ENCODE peak calls at places on chromosomes 1 and 21, in nine cellular contexts. One of them, this sample, is unnamed.

GRCh38 chr1:55443175-55443933 is 228.2 kb upstream of the USP24 start:
- DNase-seq in GM23338: no peak
- DNase-seq in HCT116: peak; percentile 60
- DNase-seq in neural progenitor cell: no peak
- DNase-seq in MM.1S: no peak
- DNase-seq in PC-3: peak; percentile 91
- DNase-seq in GM23248: peak; percentile 99
- DNase-seq in endothelial cell of umbilical vein: peak; percentile 37
- DNase-seq in hepatocyte: peak; percentile 74
- DNase-seq in this sample: peak; percentile 100

GRCh38 chr1:183043872-183044859 is 20.9 kb downstream of the LAMC1 start:
- DNase-seq in neural progenitor cell: no peak
- DNase-seq in HCT116: no peak
- DNase-seq in hepatocyte: no peak
- DNase-seq in GM23338: no peak
- DNase-seq in PC-3: peak; percentile 33
- DNase-seq in GM23248: peak; percentile 97
- DNase-seq in endothelial cell of umbilical vein: no peak
- DNase-seq in MM.1S: no peak
- DNase-seq in this sample: peak; percentile 93

GRCh38 chr1:99820546-99820945 is 29.6 kb upstream of the AGL start:
- DNase-seq in MM.1S: no peak
- DNase-seq in neural progenitor cell: no peak
- DNase-seq in GM23338: no peak
- DNase-seq in GM23248: no peak
- DNase-seq in PC-3: no peak
- DNase-seq in endothelial cell of umbilical vein: no peak
- DNase-seq in hepatocyte: no peak
- DNase-seq in HCT116: no peak
- DNase-seq in this sample: no peak

GRCh38 chr1:100287162-100287561 is 21.1 kb downstream of the RTCA start:
- DNase-seq in MM.1S: no peak
- DNase-seq in GM23248: no peak
- DNase-seq in neural progenitor cell: no peak
- DNase-seq in hepatocyte: no peak
- DNase-seq in endothelial cell of umbilical vein: no peak
- DNase-seq in GM23338: no peak
- DNase-seq in HCT116: no peak
- DNase-seq in PC-3: no peak
- DNase-seq in this sample: no peak

GRCh38 chr21:42769183-42769819 is 110.0 kb downstream of the WDR4 start:
- DNase-seq in HCT116: no peak
- DNase-seq in endothelial cell of umbilical vein: no peak
- DNase-seq in neural progenitor cell: no peak
- DNase-seq in hepatocyte: no peak
- DNase-seq in GM23338: no peak
- DNase-seq in GM23248: no peak
- DNase-seq in MM.1S: no peak
- DNase-seq in PC-3: no peak
- DNase-seq in this sample: no peak

GRCh38 chr1:235682216-235682615 is 32.6 kb upstream of the GNG4 start:
- DNase-seq in GM23338: no peak
- DNase-seq in HCT116: no peak
- DNase-seq in PC-3: no peak
- DNase-seq in hepatocyte: no peak
- DNase-seq in GM23248: no peak
- DNase-seq in endothelial cell of umbilical vein: no peak
- DNase-seq in MM.1S: no peak
- DNase-seq in neural progenitor cell: no peak
- DNase-seq in this sample: no peak

GRCh38 chr1:20199410-20199809 is 13.1 kb upstream of the PLA2G2C start:
- DNase-seq in GM23338: no peak
- DNase-seq in MM.1S: no peak
- DNase-seq in neural progenitor cell: no peak
- DNase-seq in endothelial cell of umbilical vein: no peak
- DNase-seq in hepatocyte: peak; percentile 61
- DNase-seq in HCT116: no peak
- DNase-seq in PC-3: peak; percentile 76
- DNase-seq in GM23248: no peak
- DNase-seq in this sample: no peak

GRCh38 chr21:34707876-34708325 is 39.1 kb downstream of the CLIC6 start:
- DNase-seq in hepatocyte: no peak
- DNase-seq in GM23338: no peak
- DNase-seq in neural progenitor cell: no peak
- DNase-seq in GM23248: no peak
- DNase-seq in MM.1S: peak; percentile 54
- DNase-seq in PC-3: no peak
- DNase-seq in endothelial cell of umbilical vein: no peak
- DNase-seq in HCT116: no peak
- DNase-seq in this sample: no peak

GRCh38 chr1:206909167-206909882 is 12.1 kb downstream of the IL24 start:
- DNase-seq in hepatocyte: peak; percentile 80
- DNase-seq in PC-3: peak; percentile 94
- DNase-seq in neural progenitor cell: peak; percentile 71
- DNase-seq in GM23338: peak; percentile 83
- DNase-seq in GM23248: peak; percentile 53
- DNase-seq in HCT116: no peak
- DNase-seq in endothelial cell of umbilical vein: no peak
- DNase-seq in MM.1S: no peak
- DNase-seq in this sample: no peak

GRCh38 chr1:201673912-201674311 is 135.0 kb downstream of the NAV1 start:
- DNase-seq in PC-3: no peak
- DNase-seq in GM23248: no peak
- DNase-seq in neural progenitor cell: peak; percentile 27
- DNase-seq in HCT116: no peak
- DNase-seq in MM.1S: no peak
- DNase-seq in endothelial cell of umbilical vein: no peak
- DNase-seq in GM23338: peak; percentile 28
- DNase-seq in hepatocyte: no peak
- DNase-seq in this sample: no peak

GRCh38 chr1:154838988-154839387 is 31.1 kb downstream of the KCNN3 start:
- DNase-seq in endothelial cell of umbilical vein: no peak
- DNase-seq in GM23338: no peak
- DNase-seq in hepatocyte: no peak
- DNase-seq in HCT116: no peak
- DNase-seq in GM23248: no peak
- DNase-seq in MM.1S: no peak
- DNase-seq in neural progenitor cell: no peak
- DNase-seq in PC-3: no peak
- DNase-seq in this sample: no peak
- TF ChIP-seq EZH2 in endothelial cell of umbilical vein: no peak
- TF ChIP-seq EZH2 in GM23338: no peak
- TF ChIP-seq EZH2 in hepatocyte: no peak
- TF ChIP-seq EZH2 in HCT116: no peak
- TF ChIP-seq EZH2 in GM23248: no peak
- TF ChIP-seq EZH2 in MM.1S: no peak
- TF ChIP-seq EZH2 in neural progenitor cell: no peak
- TF ChIP-seq EZH2 in PC-3: no peak
- TF ChIP-seq EZH2 in this sample: no peak

GRCh38 chr1:7389201-7389785 is 381.8 kb upstream of the VAMP3 start:
- DNase-seq in neural progenitor cell: no peak
- DNase-seq in PC-3: no peak
- DNase-seq in GM23248: peak; percentile 31
- DNase-seq in MM.1S: no peak
- DNase-seq in GM23338: no peak
- DNase-seq in hepatocyte: no peak
- DNase-seq in HCT116: no peak
- DNase-seq in endothelial cell of umbilical vein: peak; percentile 30
- DNase-seq in this sample: peak; percentile 23

GRCh38 chr1:7387053-7387861 is 383.8 kb upstream of the VAMP3 start:
- DNase-seq in HCT116: no peak
- DNase-seq in endothelial cell of umbilical vein: no peak
- DNase-seq in GM23338: no peak
- DNase-seq in hepatocyte: no peak
- DNase-seq in PC-3: peak; percentile 71
- DNase-seq in neural progenitor cell: no peak
- DNase-seq in GM23248: no peak
- DNase-seq in MM.1S: no peak
- DNase-seq in this sample: peak; percentile 40

GRCh38 chr1:7389786-7390603 is 381.1 kb upstream of the VAMP3 start:
- DNase-seq in MM.1S: no peak
- DNase-seq in GM23248: no peak
- DNase-seq in neural progenitor cell: no peak
- DNase-seq in PC-3: peak; percentile 72
- DNase-seq in endothelial cell of umbilical vein: peak; percentile 10
- DNase-seq in hepatocyte: no peak
- DNase-seq in HCT116: no peak
- DNase-seq in GM23338: no peak
- DNase-seq in this sample: no peak

GRCh38 chr1:7388141-7388487 is 383.0 kb upstream of the VAMP3 start:
- DNase-seq in PC-3: no peak
- DNase-seq in HCT116: no peak
- DNase-seq in MM.1S: no peak
- DNase-seq in hepatocyte: no peak
- DNase-seq in endothelial cell of umbilical vein: no peak
- DNase-seq in neural progenitor cell: no peak
- DNase-seq in GM23248: no peak
- DNase-seq in GM23338: no peak
- DNase-seq in this sample: no peak

GRCh38 chr1:7388488-7389185 is 382.5 kb upstream of the VAMP3 start:
- DNase-seq in HCT116: no peak
- DNase-seq in hepatocyte: no peak
- DNase-seq in GM23248: peak; percentile 41
- DNase-seq in endothelial cell of umbilical vein: peak; percentile 51
- DNase-seq in neural progenitor cell: no peak
- DNase-seq in PC-3: peak; percentile 8
- DNase-seq in MM.1S: no peak
- DNase-seq in GM23338: no peak
- DNase-seq in this sample: peak; percentile 47
- H3K27ac ChIP-seq in HCT116: no peak overlapping the region
- H3K27ac ChIP-seq in hepatocyte: no peak overlapping the region
- H3K27ac ChIP-seq in GM23248: no peak overlapping the region
- H3K27ac ChIP-seq in endothelial cell of umbilical vein: peak overlapping the region; percentile 1
- H3K27ac ChIP-seq in neural progenitor cell: no peak overlapping the region
- H3K27ac ChIP-seq in PC-3: peak overlapping the region; percentile 49
- H3K27ac ChIP-seq in MM.1S: no peak overlapping the region
- H3K27ac ChIP-seq in GM23338: no peak overlapping the region
- H3K27ac ChIP-seq in this sample: peak overlapping the region; percentile 36

DNA sequence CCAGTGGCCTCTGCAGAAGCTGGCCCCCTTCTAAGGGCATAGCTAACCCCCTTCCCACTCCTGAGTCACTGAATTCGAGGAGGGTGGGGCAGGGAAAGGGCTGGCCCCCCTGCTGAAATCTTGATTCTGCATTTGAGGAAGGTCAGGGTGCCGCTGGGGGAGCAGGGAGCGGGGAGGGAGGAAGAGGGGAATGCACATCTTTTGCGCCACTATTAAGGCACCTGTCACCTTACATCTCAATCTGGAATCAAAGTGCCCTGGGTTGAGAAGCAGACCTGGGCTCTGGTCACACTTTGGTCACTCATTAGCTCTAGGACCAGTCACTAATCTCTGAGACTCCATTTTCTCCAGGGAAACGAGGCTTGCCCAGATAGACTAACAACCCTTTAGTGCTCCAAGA is 62.0 kb downstream of the TOR1AIP2 start:
- DNase-seq in hepatocyte: no peak
- DNase-seq in endothelial cell of umbilical vein: no peak
- DNase-seq in neural progenitor cell: no peak
- DNase-seq in HCT116: no peak
- DNase-seq in PC-3: no peak
- DNase-seq in GM23338: no peak
- DNase-seq in GM23248: no peak
- DNase-seq in MM.1S: no peak
- DNase-seq in this sample: no peak
- TF ChIP-seq EZH2 in hepatocyte: no peak
- TF ChIP-seq EZH2 in endothelial cell of umbilical vein: no peak
- TF ChIP-seq EZH2 in neural progenitor cell: no peak
- TF ChIP-seq EZH2 in HCT116: no peak
- TF ChIP-seq EZH2 in PC-3: no peak
- TF ChIP-seq EZH2 in GM23338: no peak
- TF ChIP-seq EZH2 in GM23248: no peak
- TF ChIP-seq EZH2 in MM.1S: no peak
- TF ChIP-seq EZH2 in this sample: no peak

GRCh38 chr1:162195567-162195966 is 126.1 kb downstream of the NOS1AP start:
- DNase-seq in GM23338: no peak
- DNase-seq in HCT116: no peak
- DNase-seq in neural progenitor cell: no peak
- DNase-seq in hepatocyte: no peak
- DNase-seq in endothelial cell of umbilical vein: peak; percentile 70
- DNase-seq in GM23248: no peak
- DNase-seq in PC-3: no peak
- DNase-seq in MM.1S: no peak
- DNase-seq in this sample: no peak

GRCh38 chr1:162192763-162193162 is 123.3 kb downstream of the NOS1AP start:
- DNase-seq in endothelial cell of umbilical vein: no peak
- DNase-seq in HCT116: no peak
- DNase-seq in GM23338: no peak
- DNase-seq in hepatocyte: no peak
- DNase-seq in neural progenitor cell: no peak
- DNase-seq in MM.1S: no peak
- DNase-seq in GM23248: no peak
- DNase-seq in PC-3: no peak
- DNase-seq in this sample: no peak

GRCh38 chr1:162193201-162193600 is 123.7 kb downstream of the NOS1AP start:
- DNase-seq in GM23248: no peak
- DNase-seq in PC-3: no peak
- DNase-seq in MM.1S: no peak
- DNase-seq in GM23338: no peak
- DNase-seq in HCT116: no peak
- DNase-seq in neural progenitor cell: no peak
- DNase-seq in hepatocyte: no peak
- DNase-seq in endothelial cell of umbilical vein: no peak
- DNase-seq in this sample: no peak

GRCh38 chr1:162192323-162192678 is 122.8 kb downstream of the NOS1AP start:
- DNase-seq in HCT116: no peak
- DNase-seq in endothelial cell of umbilical vein: no peak
- DNase-seq in GM23248: no peak
- DNase-seq in hepatocyte: no peak
- DNase-seq in PC-3: no peak
- DNase-seq in MM.1S: no peak
- DNase-seq in neural progenitor cell: no peak
- DNase-seq in GM23338: no peak
- DNase-seq in this sample: no peak

DNA sequence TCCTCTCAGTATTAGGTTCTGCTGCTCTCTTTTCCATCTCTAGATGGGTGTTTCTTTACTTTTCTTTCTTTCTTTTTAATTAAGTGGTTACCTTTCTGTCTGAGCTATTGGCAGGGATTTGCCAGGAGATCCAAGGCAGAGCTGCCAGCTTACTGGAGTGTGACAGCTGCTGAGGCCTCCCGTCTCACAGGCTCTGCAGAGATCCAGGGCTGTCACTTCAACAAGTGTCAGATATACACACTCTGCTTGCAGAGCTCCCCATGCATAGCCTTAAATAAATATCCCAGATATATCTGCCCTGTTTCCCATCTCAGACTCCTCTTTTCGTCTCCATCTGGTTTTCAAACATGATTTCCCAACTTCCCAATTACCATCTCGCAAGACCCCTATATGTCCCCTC is 124.3 kb downstream of the NOS1AP start:
- DNase-seq in neural progenitor cell: peak; percentile 32
- DNase-seq in PC-3: no peak
- DNase-seq in GM23248: no peak
- DNase-seq in HCT116: no peak
- DNase-seq in endothelial cell of umbilical vein: no peak
- DNase-seq in MM.1S: no peak
- DNase-seq in hepatocyte: no peak
- DNase-seq in GM23338: no peak
- DNase-seq in this sample: no peak
- H3K27ac ChIP-seq in neural progenitor cell: peak overlapping the region; percentile 39
- H3K27ac ChIP-seq in PC-3: no peak overlapping the region
- H3K27ac ChIP-seq in GM23248: no peak overlapping the region
- H3K27ac ChIP-seq in HCT116: no peak overlapping the region
- H3K27ac ChIP-seq in endothelial cell of umbilical vein: no peak overlapping the region
- H3K27ac ChIP-seq in MM.1S: no peak overlapping the region
- H3K27ac ChIP-seq in hepatocyte: peak overlapping the region; percentile 10
- H3K27ac ChIP-seq in GM23338: no peak overlapping the region
- H3K27ac ChIP-seq in this sample: no peak overlapping the region

GRCh38 chr1:37629726-37630425 is 4.8 kb downstream of the RSPO1 start:
- DNase-seq in neural progenitor cell: no peak
- DNase-seq in endothelial cell of umbilical vein: no peak
- DNase-seq in HCT116: no peak
- DNase-seq in hepatocyte: no peak
- DNase-seq in MM.1S: no peak
- DNase-seq in PC-3: no peak
- DNase-seq in GM23248: no peak
- DNase-seq in GM23338: no peak
- DNase-seq in this sample: no peak
- TF ChIP-seq EZH2 in neural progenitor cell: no peak
- TF ChIP-seq EZH2 in endothelial cell of umbilical vein: no peak
- TF ChIP-seq EZH2 in HCT116: no peak
- TF ChIP-seq EZH2 in hepatocyte: no peak
- TF ChIP-seq EZH2 in MM.1S: no peak
- TF ChIP-seq EZH2 in PC-3: no peak
- TF ChIP-seq EZH2 in GM23248: no peak
- TF ChIP-seq EZH2 in GM23338: no peak
- TF ChIP-seq EZH2 in this sample: no peak

This sample was measured in fibroblast of lung.